ENCODE peak calls at places on chromosomes 3 and 15, in seven cellular contexts. One of them, this sample, is unnamed.

GRCh38 chr15:67506775-67507747 is 13.9 kb upstream of the C15orf61 start:
- DNase-seq in activated CD4-positive, CD25-positive, alpha-beta regulatory T cell treated with anti-CD3 and anti-CD28 coated beads, Interleukin-2, amount 50 U/mL, for 72 hours: no peak
- DNase-seq in AG08396: no peak
- DNase-seq in HFF-Myc: no peak
- DNase-seq in posterior cingulate gyrus: no peak
- DNase-seq in GM18507: no peak
- DNase-seq in hepatocyte: no peak
- DNase-seq in this sample: no peak

GRCh38 chr15:85854345-85855097 is 59.8 kb upstream of the KLHL25 start:
- DNase-seq in posterior cingulate gyrus: no peak
- DNase-seq in HFF-Myc: peak
- DNase-seq in hepatocyte: peak
- DNase-seq in GM18507: peak
- DNase-seq in activated CD4-positive, CD25-positive, alpha-beta regulatory T cell treated with anti-CD3 and anti-CD28 coated beads, Interleukin-2, amount 50 U/mL, for 72 hours: no peak
- DNase-seq in AG08396: peak
- DNase-seq in this sample: peak

GRCh38 chr15:94844533-94845390 is 613.4 kb downstream of the MCTP2 start:
- DNase-seq in GM18507: no peak
- DNase-seq in hepatocyte: peak
- DNase-seq in HFF-Myc: no peak
- DNase-seq in posterior cingulate gyrus: peak
- DNase-seq in AG08396: peak
- DNase-seq in activated CD4-positive, CD25-positive, alpha-beta regulatory T cell treated with anti-CD3 and anti-CD28 coated beads, Interleukin-2, amount 50 U/mL, for 72 hours: no peak
- DNase-seq in this sample: peak

GRCh38 chr3:194633349-194634004 is at the start of gene TMEM44:
- DNase-seq in activated CD4-positive, CD25-positive, alpha-beta regulatory T cell treated with anti-CD3 and anti-CD28 coated beads, Interleukin-2, amount 50 U/mL, for 72 hours: peak
- DNase-seq in AG08396: peak
- DNase-seq in HFF-Myc: no peak
- DNase-seq in hepatocyte: peak
- DNase-seq in GM18507: peak
- DNase-seq in posterior cingulate gyrus: peak
- DNase-seq in this sample: peak

GRCh38 chr3:149314807-149315578 is 18.4 kb downstream of the TM4SF18 start:
- DNase-seq in hepatocyte: peak
- DNase-seq in AG08396: peak
- DNase-seq in activated CD4-positive, CD25-positive, alpha-beta regulatory T cell treated with anti-CD3 and anti-CD28 coated beads, Interleukin-2, amount 50 U/mL, for 72 hours: no peak
- DNase-seq in posterior cingulate gyrus: no peak
- DNase-seq in HFF-Myc: no peak
- DNase-seq in GM18507: no peak
- DNase-seq in this sample: no peak

GRCh38 chr3:185420762-185421161 is 57.8 kb downstream of the MAP3K13 start:
- DNase-seq in GM18507: no peak
- DNase-seq in posterior cingulate gyrus: no peak
- DNase-seq in HFF-Myc: no peak
- DNase-seq in hepatocyte: no peak
- DNase-seq in activated CD4-positive, CD25-positive, alpha-beta regulatory T cell treated with anti-CD3 and anti-CD28 coated beads, Interleukin-2, amount 50 U/mL, for 72 hours: no peak
- DNase-seq in AG08396: no peak
- DNase-seq in this sample: peak

GRCh38 chr15:99764521-99764920 is 31.3 kb upstream of the LYSMD4 start:
- DNase-seq in posterior cingulate gyrus: no peak
- DNase-seq in GM18507: no peak
- DNase-seq in hepatocyte: no peak
- DNase-seq in HFF-Myc: no peak
- DNase-seq in AG08396: no peak
- DNase-seq in activated CD4-positive, CD25-positive, alpha-beta regulatory T cell treated with anti-CD3 and anti-CD28 coated beads, Interleukin-2, amount 50 U/mL, for 72 hours: no peak
- DNase-seq in this sample: no peak

GRCh38 chr3:126353694-126354321 is 3.4 kb downstream of the KLF15 start:
- DNase-seq in posterior cingulate gyrus: peak
- DNase-seq in GM18507: no peak
- DNase-seq in hepatocyte: no peak
- DNase-seq in AG08396: no peak
- DNase-seq in activated CD4-positive, CD25-positive, alpha-beta regulatory T cell treated with anti-CD3 and anti-CD28 coated beads, Interleukin-2, amount 50 U/mL, for 72 hours: no peak
- DNase-seq in HFF-Myc: no peak
- DNase-seq in this sample: no peak

GRCh38 chr3:193229851-193230250 is 11.2 kb upstream of the PLAAT1 start:
- DNase-seq in posterior cingulate gyrus: no peak
- DNase-seq in GM18507: no peak
- DNase-seq in AG08396: no peak
- DNase-seq in HFF-Myc: no peak
- DNase-seq in hepatocyte: no peak
- DNase-seq in activated CD4-positive, CD25-positive, alpha-beta regulatory T cell treated with anti-CD3 and anti-CD28 coated beads, Interleukin-2, amount 50 U/mL, for 72 hours: no peak
- DNase-seq in this sample: no peak

GRCh38 chr3:69890094-69890493 is 109.4 kb upstream of the SAMMSON start:
- DNase-seq in posterior cingulate gyrus: no peak
- DNase-seq in AG08396: no peak
- DNase-seq in hepatocyte: no peak
- DNase-seq in activated CD4-positive, CD25-positive, alpha-beta regulatory T cell treated with anti-CD3 and anti-CD28 coated beads, Interleukin-2, amount 50 U/mL, for 72 hours: no peak
- DNase-seq in GM18507: no peak
- DNase-seq in HFF-Myc: no peak
- DNase-seq in this sample: no peak

GRCh38 chr3:172140499-172141391 is 101.4 kb downstream of the FNDC3B start:
- DNase-seq in HFF-Myc: no peak
- DNase-seq in hepatocyte: peak
- DNase-seq in AG08396: peak
- DNase-seq in GM18507: no peak
- DNase-seq in posterior cingulate gyrus: no peak
- DNase-seq in activated CD4-positive, CD25-positive, alpha-beta regulatory T cell treated with anti-CD3 and anti-CD28 coated beads, Interleukin-2, amount 50 U/mL, for 72 hours: no peak
- DNase-seq in this sample: no peak

GRCh38 chr15:47885921-47886320 is 168.6 kb downstream of the SEMA6D start:
- DNase-seq in AG08396: peak
- DNase-seq in posterior cingulate gyrus: no peak
- DNase-seq in GM18507: no peak
- DNase-seq in activated CD4-positive, CD25-positive, alpha-beta regulatory T cell treated with anti-CD3 and anti-CD28 coated beads, Interleukin-2, amount 50 U/mL, for 72 hours: no peak
- DNase-seq in HFF-Myc: peak
- DNase-seq in hepatocyte: no peak
- DNase-seq in this sample: no peak

GRCh38 chr3:150385296-150386242 is 22.5 kb upstream of the TSC22D2 start:
- DNase-seq in posterior cingulate gyrus: no peak
- DNase-seq in GM18507: no peak
- DNase-seq in hepatocyte: no peak
- DNase-seq in AG08396: no peak
- DNase-seq in activated CD4-positive, CD25-positive, alpha-beta regulatory T cell treated with anti-CD3 and anti-CD28 coated beads, Interleukin-2, amount 50 U/mL, for 72 hours: no peak
- DNase-seq in HFF-Myc: no peak
- DNase-seq in this sample: no peak

GRCh38 chr3:72100626-72101187 is 315.8 kb upstream of the PROK2 start:
- DNase-seq in HFF-Myc: peak
- DNase-seq in activated CD4-positive, CD25-positive, alpha-beta regulatory T cell treated with anti-CD3 and anti-CD28 coated beads, Interleukin-2, amount 50 U/mL, for 72 hours: peak
- DNase-seq in AG08396: peak
- DNase-seq in posterior cingulate gyrus: peak
- DNase-seq in hepatocyte: peak
- DNase-seq in GM18507: peak
- DNase-seq in this sample: peak

GRCh38 chr3:197216914-197217313 is 81.5 kb downstream of the DLG1 start:
- DNase-seq in posterior cingulate gyrus: no peak
- DNase-seq in AG08396: no peak
- DNase-seq in activated CD4-positive, CD25-positive, alpha-beta regulatory T cell treated with anti-CD3 and anti-CD28 coated beads, Interleukin-2, amount 50 U/mL, for 72 hours: no peak
- DNase-seq in GM18507: no peak
- DNase-seq in HFF-Myc: no peak
- DNase-seq in hepatocyte: no peak
- DNase-seq in this sample: no peak

GRCh38 chr3:59426851-59427565 is 377.2 kb upstream of the CFAP20DC start:
- DNase-seq in HFF-Myc: no peak
- DNase-seq in AG08396: peak
- DNase-seq in hepatocyte: no peak
- DNase-seq in posterior cingulate gyrus: no peak
- DNase-seq in GM18507: no peak
- DNase-seq in activated CD4-positive, CD25-positive, alpha-beta regulatory T cell treated with anti-CD3 and anti-CD28 coated beads, Interleukin-2, amount 50 U/mL, for 72 hours: no peak
- DNase-seq in this sample: no peak

GRCh38 chr15:42059661-42060476 is 34.5 kb downstream of the PLA2G4D start:
- DNase-seq in activated CD4-positive, CD25-positive, alpha-beta regulatory T cell treated with anti-CD3 and anti-CD28 coated beads, Interleukin-2, amount 50 U/mL, for 72 hours: peak
- DNase-seq in posterior cingulate gyrus: no peak
- DNase-seq in GM18507: peak
- DNase-seq in HFF-Myc: no peak
- DNase-seq in AG08396: peak
- DNase-seq in hepatocyte: peak
- DNase-seq in this sample: peak

GRCh38 chr3:46925585-46925934 is 48.0 kb downstream of the PTH1R start:
- DNase-seq in AG08396: no peak
- DNase-seq in HFF-Myc: no peak
- DNase-seq in hepatocyte: no peak
- DNase-seq in GM18507: no peak
- DNase-seq in activated CD4-positive, CD25-positive, alpha-beta regulatory T cell treated with anti-CD3 and anti-CD28 coated beads, Interleukin-2, amount 50 U/mL, for 72 hours: no peak
- DNase-seq in posterior cingulate gyrus: no peak
- DNase-seq in this sample: no peak

GRCh38 chr15:101362986-101363566 is 68.0 kb upstream of the SNRPA1 start:
- DNase-seq in AG08396: no peak
- DNase-seq in posterior cingulate gyrus: no peak
- DNase-seq in GM18507: no peak
- DNase-seq in hepatocyte: no peak
- DNase-seq in activated CD4-positive, CD25-positive, alpha-beta regulatory T cell treated with anti-CD3 and anti-CD28 coated beads, Interleukin-2, amount 50 U/mL, for 72 hours: no peak
- DNase-seq in HFF-Myc: no peak
- DNase-seq in this sample: no peak

GRCh38 chr3:14631101-14631497 is 20.5 kb upstream of the CCDC174 start:
- DNase-seq in HFF-Myc: no peak
- DNase-seq in hepatocyte: no peak
- DNase-seq in GM18507: no peak
- DNase-seq in activated CD4-positive, CD25-positive, alpha-beta regulatory T cell treated with anti-CD3 and anti-CD28 coated beads, Interleukin-2, amount 50 U/mL, for 72 hours: no peak
- DNase-seq in AG08396: no peak
- DNase-seq in posterior cingulate gyrus: no peak
- DNase-seq in this sample: no peak

GRCh38 chr3:27616031-27616430 is 106.1 kb downstream of the EOMES start:
- DNase-seq in hepatocyte: no peak
- DNase-seq in AG08396: no peak
- DNase-seq in HFF-Myc: no peak
- DNase-seq in posterior cingulate gyrus: no peak
- DNase-seq in GM18507: no peak
- DNase-seq in activated CD4-positive, CD25-positive, alpha-beta regulatory T cell treated with anti-CD3 and anti-CD28 coated beads, Interleukin-2, amount 50 U/mL, for 72 hours: no peak
- DNase-seq in this sample: no peak

GRCh38 chr3:14587733-14588360 is 47.7 kb upstream of the GRIP2 start:
- DNase-seq in posterior cingulate gyrus: no peak
- DNase-seq in AG08396: peak
- DNase-seq in HFF-Myc: peak
- DNase-seq in GM18507: no peak
- DNase-seq in hepatocyte: peak
- DNase-seq in activated CD4-positive, CD25-positive, alpha-beta regulatory T cell treated with anti-CD3 and anti-CD28 coated beads, Interleukin-2, amount 50 U/mL, for 72 hours: no peak
- DNase-seq in this sample: no peak

GRCh38 chr3:156551746-156552145 is 3.2 kb downstream of the SSR3 start:
- DNase-seq in AG08396: peak
- DNase-seq in activated CD4-positive, CD25-positive, alpha-beta regulatory T cell treated with anti-CD3 and anti-CD28 coated beads, Interleukin-2, amount 50 U/mL, for 72 hours: no peak
- DNase-seq in hepatocyte: no peak
- DNase-seq in HFF-Myc: no peak
- DNase-seq in GM18507: no peak
- DNase-seq in posterior cingulate gyrus: no peak
- DNase-seq in this sample: no peak

GRCh38 chr3:133991637-133992036 is 38.1 kb downstream of the SLCO2A1 start:
- DNase-seq in GM18507: no peak
- DNase-seq in activated CD4-positive, CD25-positive, alpha-beta regulatory T cell treated with anti-CD3 and anti-CD28 coated beads, Interleukin-2, amount 50 U/mL, for 72 hours: no peak
- DNase-seq in posterior cingulate gyrus: no peak
- DNase-seq in HFF-Myc: no peak
- DNase-seq in hepatocyte: no peak
- DNase-seq in AG08396: no peak
- DNase-seq in this sample: no peak

GRCh38 chr3:123202451-123202850 is 708 bp downstream of the SEC22A start:
- DNase-seq in posterior cingulate gyrus: no peak
- DNase-seq in AG08396: peak
- DNase-seq in HFF-Myc: no peak
- DNase-seq in activated CD4-positive, CD25-positive, alpha-beta regulatory T cell treated with anti-CD3 and anti-CD28 coated beads, Interleukin-2, amount 50 U/mL, for 72 hours: no peak
- DNase-seq in hepatocyte: peak
- DNase-seq in GM18507: no peak
- DNase-seq in this sample: no peak

GRCh38 chr3:37096292-37096691 is 78.1 kb downstream of the LRRFIP2 start:
- DNase-seq in hepatocyte: no peak
- DNase-seq in HFF-Myc: peak
- DNase-seq in GM18507: no peak
- DNase-seq in posterior cingulate gyrus: no peak
- DNase-seq in activated CD4-positive, CD25-positive, alpha-beta regulatory T cell treated with anti-CD3 and anti-CD28 coated beads, Interleukin-2, amount 50 U/mL, for 72 hours: no peak
- DNase-seq in AG08396: peak
- DNase-seq in this sample: no peak

GRCh38 chr15:95394186-95395067 is 936.1 kb upstream of the NR2F2 start:
- DNase-seq in hepatocyte: no peak
- DNase-seq in HFF-Myc: no peak
- DNase-seq in activated CD4-positive, CD25-positive, alpha-beta regulatory T cell treated with anti-CD3 and anti-CD28 coated beads, Interleukin-2, amount 50 U/mL, for 72 hours: no peak
- DNase-seq in GM18507: no peak
- DNase-seq in posterior cingulate gyrus: no peak
- DNase-seq in AG08396: no peak
- DNase-seq in this sample: no peak

GRCh38 chr15:74384566-74385441 is 17.4 kb upstream of the CYP11A1 start:
- DNase-seq in posterior cingulate gyrus: peak
- DNase-seq in activated CD4-positive, CD25-positive, alpha-beta regulatory T cell treated with anti-CD3 and anti-CD28 coated beads, Interleukin-2, amount 50 U/mL, for 72 hours: peak
- DNase-seq in AG08396: no peak
- DNase-seq in HFF-Myc: no peak
- DNase-seq in GM18507: peak
- DNase-seq in hepatocyte: no peak
- DNase-seq in this sample: no peak

GRCh38 chr15:41494190-41494921 is 682 bp downstream of the ITPKA start:
- DNase-seq in AG08396: peak
- DNase-seq in activated CD4-positive, CD25-positive, alpha-beta regulatory T cell treated with anti-CD3 and anti-CD28 coated beads, Interleukin-2, amount 50 U/mL, for 72 hours: peak
- DNase-seq in HFF-Myc: no peak
- DNase-seq in GM18507: no peak
- DNase-seq in posterior cingulate gyrus: peak
- DNase-seq in hepatocyte: peak
- DNase-seq in this sample: no peak

GRCh38 chr3:18423401-18424212 is 1.5 kb downstream of the SATB1 start:
- DNase-seq in HFF-Myc: peak
- DNase-seq in hepatocyte: peak
- DNase-seq in GM18507: no peak
- DNase-seq in posterior cingulate gyrus: peak
- DNase-seq in activated CD4-positive, CD25-positive, alpha-beta regulatory T cell treated with anti-CD3 and anti-CD28 coated beads, Interleukin-2, amount 50 U/mL, for 72 hours: peak
- DNase-seq in AG08396: peak
- DNase-seq in this sample: peak

GRCh38 chr15:70523192-70523591 is 240.2 kb downstream of the UACA start:
- DNase-seq in AG08396: no peak
- DNase-seq in activated CD4-positive, CD25-positive, alpha-beta regulatory T cell treated with anti-CD3 and anti-CD28 coated beads, Interleukin-2, amount 50 U/mL, for 72 hours: no peak
- DNase-seq in HFF-Myc: no peak
- DNase-seq in posterior cingulate gyrus: no peak
- DNase-seq in GM18507: no peak
- DNase-seq in hepatocyte: no peak
- DNase-seq in this sample: no peak

GRCh38 chr3:116777181-116777840 is 67.7 kb downstream of the TUSC7 start:
- DNase-seq in GM18507: no peak
- DNase-seq in posterior cingulate gyrus: peak
- DNase-seq in AG08396: peak
- DNase-seq in HFF-Myc: no peak
- DNase-seq in hepatocyte: no peak
- DNase-seq in activated CD4-positive, CD25-positive, alpha-beta regulatory T cell treated with anti-CD3 and anti-CD28 coated beads, Interleukin-2, amount 50 U/mL, for 72 hours: no peak
- DNase-seq in this sample: no peak

GRCh38 chr3:81352867-81353266 is 408.6 kb downstream of the GBE1 start:
- DNase-seq in HFF-Myc: no peak
- DNase-seq in posterior cingulate gyrus: no peak
- DNase-seq in GM18507: no peak
- DNase-seq in AG08396: peak
- DNase-seq in hepatocyte: peak
- DNase-seq in activated CD4-positive, CD25-positive, alpha-beta regulatory T cell treated with anti-CD3 and anti-CD28 coated beads, Interleukin-2, amount 50 U/mL, for 72 hours: no peak
- DNase-seq in this sample: peak

GRCh38 chr3:107928084-107928445 is 162.8 kb downstream of the CD47 start:
- DNase-seq in hepatocyte: peak
- DNase-seq in activated CD4-positive, CD25-positive, alpha-beta regulatory T cell treated with anti-CD3 and anti-CD28 coated beads, Interleukin-2, amount 50 U/mL, for 72 hours: no peak
- DNase-seq in posterior cingulate gyrus: no peak
- DNase-seq in AG08396: peak
- DNase-seq in GM18507: no peak
- DNase-seq in HFF-Myc: no peak
- DNase-seq in this sample: peak

GRCh38 chr3:178875157-178875556 is 196.5 kb downstream of the ZMAT3 start:
- DNase-seq in activated CD4-positive, CD25-positive, alpha-beta regulatory T cell treated with anti-CD3 and anti-CD28 coated beads, Interleukin-2, amount 50 U/mL, for 72 hours: no peak
- DNase-seq in hepatocyte: no peak
- DNase-seq in posterior cingulate gyrus: no peak
- DNase-seq in GM18507: no peak
- DNase-seq in HFF-Myc: no peak
- DNase-seq in AG08396: no peak
- DNase-seq in this sample: no peak

GRCh38 chr3:182479335-182479734 is 314.0 kb upstream of the ATP11B start:
- DNase-seq in AG08396: no peak
- DNase-seq in activated CD4-positive, CD25-positive, alpha-beta regulatory T cell treated with anti-CD3 and anti-CD28 coated beads, Interleukin-2, amount 50 U/mL, for 72 hours: no peak
- DNase-seq in hepatocyte: no peak
- DNase-seq in HFF-Myc: no peak
- DNase-seq in posterior cingulate gyrus: no peak
- DNase-seq in GM18507: no peak
- DNase-seq in this sample: no peak

GRCh38 chr3:15531346-15531745 is 9.8 kb upstream of the COLQ start:
- DNase-seq in GM18507: no peak
- DNase-seq in HFF-Myc: no peak
- DNase-seq in hepatocyte: no peak
- DNase-seq in AG08396: no peak
- DNase-seq in posterior cingulate gyrus: no peak
- DNase-seq in activated CD4-positive, CD25-positive, alpha-beta regulatory T cell treated with anti-CD3 and anti-CD28 coated beads, Interleukin-2, amount 50 U/mL, for 72 hours: no peak
- DNase-seq in this sample: no peak

GRCh38 chr3:107650788-107651187 is 128.0 kb downstream of the BBX start:
- DNase-seq in AG08396: no peak
- DNase-seq in GM18507: no peak
- DNase-seq in hepatocyte: no peak
- DNase-seq in activated CD4-positive, CD25-positive, alpha-beta regulatory T cell treated with anti-CD3 and anti-CD28 coated beads, Interleukin-2, amount 50 U/mL, for 72 hours: no peak
- DNase-seq in HFF-Myc: no peak
- DNase-seq in posterior cingulate gyrus: no peak
- DNase-seq in this sample: no peak

This sample was measured in Ammon's horn.